ENCODE peak calls at places on chromosomes 3 and 15, in eight cellular contexts. One of them, this sample, is unnamed.

GRCh38 chr15:38941399-38941953 is 376.9 kb upstream of the RASGRP1 start:
- DNase-seq in COR-L47: no peak
- DNase-seq in activated T-helper 9 cell treated with anti-CD3 and anti-CD28 coated beads, Interleukin-2, amount 50 U/mL, for 16 hours: no peak
- DNase-seq in RWPE2: no peak
- DNase-seq in NCI-H2029 treated with DMSO at 0.1 percent for 48 hours: no peak
- DNase-seq in psoas muscle: no peak
- DNase-seq in NCI-H748 treated with DMSO at 0.1 percent for 48 hours: no peak
- DNase-seq in iPS-NIHi11: peak
- DNase-seq in this sample: no peak

GRCh38 chr15:71364117-71364584 is 248.9 kb downstream of the THSD4 start:
- DNase-seq in COR-L47: no peak
- DNase-seq in activated T-helper 9 cell treated with anti-CD3 and anti-CD28 coated beads, Interleukin-2, amount 50 U/mL, for 16 hours: no peak
- DNase-seq in RWPE2: peak
- DNase-seq in NCI-H2029 treated with DMSO at 0.1 percent for 48 hours: no peak
- DNase-seq in psoas muscle: no peak
- DNase-seq in NCI-H748 treated with DMSO at 0.1 percent for 48 hours: peak
- DNase-seq in iPS-NIHi11: no peak
- DNase-seq in this sample: no peak

GRCh38 chr15:48681274-48681840 is 35.8 kb upstream of the FBN1 start:
- DNase-seq in COR-L47: peak
- DNase-seq in activated T-helper 9 cell treated with anti-CD3 and anti-CD28 coated beads, Interleukin-2, amount 50 U/mL, for 16 hours: no peak
- DNase-seq in RWPE2: no peak
- DNase-seq in NCI-H2029 treated with DMSO at 0.1 percent for 48 hours: no peak
- DNase-seq in psoas muscle: no peak
- DNase-seq in NCI-H748 treated with DMSO at 0.1 percent for 48 hours: no peak
- DNase-seq in iPS-NIHi11: no peak
- DNase-seq in this sample: no peak

GRCh38 chr3:175091426-175092114 is 232.4 kb downstream of the NAALADL2 start:
- DNase-seq in COR-L47: no peak
- DNase-seq in activated T-helper 9 cell treated with anti-CD3 and anti-CD28 coated beads, Interleukin-2, amount 50 U/mL, for 16 hours: no peak
- DNase-seq in RWPE2: no peak
- DNase-seq in NCI-H2029 treated with DMSO at 0.1 percent for 48 hours: no peak
- DNase-seq in psoas muscle: no peak
- DNase-seq in NCI-H748 treated with DMSO at 0.1 percent for 48 hours: no peak
- DNase-seq in iPS-NIHi11: no peak
- DNase-seq in this sample: no peak

GRCh38 chr3:142444343-142444742 is 3.5 kb downstream of the XRN1 start:
- DNase-seq in COR-L47: no peak
- DNase-seq in activated T-helper 9 cell treated with anti-CD3 and anti-CD28 coated beads, Interleukin-2, amount 50 U/mL, for 16 hours: no peak
- DNase-seq in RWPE2: no peak
- DNase-seq in NCI-H2029 treated with DMSO at 0.1 percent for 48 hours: no peak
- DNase-seq in psoas muscle: no peak
- DNase-seq in NCI-H748 treated with DMSO at 0.1 percent for 48 hours: no peak
- DNase-seq in iPS-NIHi11: no peak
- DNase-seq in this sample: no peak

GRCh38 chr3:45793482-45794176 is 2.7 kb downstream of the SLC6A20 start:
- DNase-seq in COR-L47: no peak
- DNase-seq in activated T-helper 9 cell treated with anti-CD3 and anti-CD28 coated beads, Interleukin-2, amount 50 U/mL, for 16 hours: no peak
- DNase-seq in RWPE2: no peak
- DNase-seq in NCI-H2029 treated with DMSO at 0.1 percent for 48 hours: no peak
- DNase-seq in psoas muscle: no peak
- DNase-seq in NCI-H748 treated with DMSO at 0.1 percent for 48 hours: no peak
- DNase-seq in iPS-NIHi11: no peak
- DNase-seq in this sample: no peak

GRCh38 chr3:148077318-148077923 is 620.3 kb upstream of the AGTR1 start:
- DNase-seq in COR-L47: peak
- DNase-seq in activated T-helper 9 cell treated with anti-CD3 and anti-CD28 coated beads, Interleukin-2, amount 50 U/mL, for 16 hours: no peak
- DNase-seq in RWPE2: no peak
- DNase-seq in NCI-H2029 treated with DMSO at 0.1 percent for 48 hours: no peak
- DNase-seq in psoas muscle: no peak
- DNase-seq in NCI-H748 treated with DMSO at 0.1 percent for 48 hours: no peak
- DNase-seq in iPS-NIHi11: no peak
- DNase-seq in this sample: peak

GRCh38 chr3:126925411-126926171 is 57.3 kb upstream of the PLXNA1 start:
- DNase-seq in COR-L47: no peak
- DNase-seq in activated T-helper 9 cell treated with anti-CD3 and anti-CD28 coated beads, Interleukin-2, amount 50 U/mL, for 16 hours: no peak
- DNase-seq in RWPE2: peak
- DNase-seq in NCI-H2029 treated with DMSO at 0.1 percent for 48 hours: no peak
- DNase-seq in psoas muscle: no peak
- DNase-seq in NCI-H748 treated with DMSO at 0.1 percent for 48 hours: no peak
- DNase-seq in iPS-NIHi11: no peak
- DNase-seq in this sample: no peak

GRCh38 chr15:33242165-33242564 is 47.7 kb upstream of the FMN1 start:
- DNase-seq in COR-L47: no peak
- DNase-seq in activated T-helper 9 cell treated with anti-CD3 and anti-CD28 coated beads, Interleukin-2, amount 50 U/mL, for 16 hours: no peak
- DNase-seq in RWPE2: peak
- DNase-seq in NCI-H2029 treated with DMSO at 0.1 percent for 48 hours: peak
- DNase-seq in psoas muscle: no peak
- DNase-seq in NCI-H748 treated with DMSO at 0.1 percent for 48 hours: no peak
- DNase-seq in iPS-NIHi11: peak
- DNase-seq in this sample: no peak

This sample was measured in NCI-H774.